ENCODE peak calls at places on chromosomes 3 and 15, in eight cellular contexts. Y is CD4-positive, alpha-beta memory T cell; B is stomach; L is sigmoid colon; A is right lobe of liver; P is aorta; V is endodermal cell; Z is A549. O is an unnamed sample. For H3K4me1, the result is how much of the 10 kb centered on the place peaks cover.

GRCh38 chr3:165895919-165896318 is 58.7 kb upstream of the BCHE start:
- DNase-seq in Y (no peak), B (no peak), L (no peak), A (peak), P (no peak), V (peak), Z (no peak), O (no peak)

GRCh38 chr15:81752149-81752942 is 293.5 kb downstream of the MEX3B start:
- DNase-seq in Y (no peak), B (peak), L (peak), A (peak), P (peak), V (peak), Z (no peak), O (no peak)

GRCh38 chr15:36988947-36989346 is 111.4 kb downstream of the MEIS2 start:
- DNase-seq in Y (no peak), B (no peak), L (no peak), A (no peak), P (no peak), V (no peak), Z (no peak), O (no peak)

GRCh38 chr3:43913549-43913948 is 222.8 kb downstream of the ABHD5 start:
- DNase-seq in Y (no peak), B (no peak), L (no peak), A (no peak), P (no peak), V (no peak), Z (no peak), O (no peak)

GRCh38 chr3:86702381-86702958 is 288.5 kb downstream of the VGLL3 start:
- DNase-seq in Y (no peak), B (no peak), L (no peak), A (no peak), P (no peak), V (no peak), Z (peak), O (no peak)

GRCh38 chr15:89399390-89400120 is 64.9 kb upstream of the POLG start:
- DNase-seq in Y (no peak), B (no peak), L (no peak), A (no peak), P (no peak), V (peak), Z (peak), O (no peak)

GRCh38 chr3:38580450-38581382 is 68.8 kb downstream of the SCN5A start:
- DNase-seq in Y (no peak), B (peak), L (no peak), A (no peak), P (no peak), V (peak), Z (no peak), O (no peak)

GRCh38 chr3:135970500-135971116 is 5.1 kb downstream of the PPP2R3A start:
- DNase-seq in Y (no peak), B (no peak), L (no peak), A (no peak), P (no peak), V (no peak), Z (no peak), O (no peak)

GRCh38 chr3:64612082-64612860 is 75.5 kb downstream of the ADAMTS9 start:
- DNase-seq in Y (no peak), B (no peak), L (peak), A (no peak), P (no peak), V (no peak), Z (no peak), O (no peak)

GRCh38 chr3:188439080-188439479 is 285.1 kb downstream of the LPP start:
- DNase-seq in Y (peak), B (no peak), L (no peak), A (no peak), P (no peak), V (no peak), Z (no peak), O (no peak)

GRCh38 chr15:63362196-63362595 is 19.4 kb downstream of the CA12 start:
- DNase-seq in Y (no peak), B (peak), L (no peak), A (no peak), P (peak), V (no peak), Z (no peak), O (no peak)

GRCh38 chr3:63875510-63875909 is 11.8 kb downstream of the ATXN7 start:
- DNase-seq in Y (no peak), B (no peak), L (no peak), A (no peak), P (no peak), V (no peak), Z (no peak), O (no peak)

GRCh38 chr3:148896062-148896461 is 31.0 kb downstream of the CPA3 start:
- DNase-seq in Y (no peak), B (no peak), L (no peak), A (no peak), P (no peak), V (no peak), Z (no peak), O (no peak)

GRCh38 chr3:30188713-30189112 is 417.7 kb upstream of the TGFBR2 start:
- DNase-seq in Y (no peak), B (no peak), L (no peak), A (no peak), P (no peak), V (no peak), Z (no peak), O (no peak)

GRCh38 chr3:164903820-164904451 is 174.4 kb downstream of the SI start:
- DNase-seq in Y (no peak), B (no peak), L (no peak), A (no peak), P (no peak), V (no peak), Z (no peak), O (no peak)

GRCh38 chr3:44942202-44942921 is 33.6 kb downstream of the ZDHHC3 start:
- DNase-seq in Y (no peak), B (no peak), L (no peak), A (no peak), P (no peak), V (no peak), Z (peak), O (no peak)

GRCh38 chr15:88484781-88485246 is 17.3 kb downstream of the MRPS11 start:
- DNase-seq in Y (no peak), B (no peak), L (no peak), A (no peak), P (no peak), V (peak), Z (no peak), O (no peak)

GRCh38 chr3:165852710-165853109 is 15.5 kb upstream of the BCHE start:
- DNase-seq in Y (no peak), B (no peak), L (no peak), A (no peak), P (no peak), V (no peak), Z (no peak), O (no peak)

GRCh38 chr3:112074616-112075497 is 11.3 kb upstream of the C3orf52 start:
- DNase-seq in Y (peak), B (peak), L (no peak), A (no peak), P (no peak), V (peak), Z (peak), O (no peak)

GRCh38 chr3:11807651-11808050 is 39.0 kb downstream of the TAMM41 start:
- DNase-seq in Y (no peak), B (no peak), L (no peak), A (no peak), P (no peak), V (no peak), Z (no peak), O (no peak)

GRCh38 chr3:177836671-177837070 is 639.4 kb upstream of the TBL1XR1 start:
- DNase-seq in Y (no peak), B (no peak), L (no peak), A (no peak), P (no peak), V (no peak), Z (no peak), O (no peak)

GRCh38 chr3:40294434-40294833 is 15.1 kb upstream of the EIF1B start:
- DNase-seq in Y (no peak), B (no peak), L (no peak), A (no peak), P (no peak), V (no peak), Z (no peak), O (no peak)

GRCh38 chr15:71294636-71295241 is 179.5 kb downstream of the THSD4 start:
- DNase-seq in Y (no peak), B (no peak), L (no peak), A (peak), P (no peak), V (no peak), Z (peak), O (no peak)

GRCh38 chr3:134795776-134796312 is 784 bp downstream of the EPHB1 start:
- DNase-seq in Y (no peak), B (no peak), L (peak), A (no peak), P (no peak), V (peak), Z (no peak), O (no peak)

GRCh38 chr3:5021571-5022092 is 42.4 kb downstream of the BHLHE40 start:
- DNase-seq in Y (no peak), B (no peak), L (no peak), A (no peak), P (no peak), V (no peak), Z (peak), O (no peak)

GRCh38 chr3:141738636-141739363 is 702 bp downstream of the RNF7 start:
- DNase-seq in Y (peak), B (no peak), L (no peak), A (no peak), P (no peak), V (no peak), Z (peak), O (peak)

GRCh38 chr3:146929696-146930095 is 324.6 kb upstream of the PLSCR5 start:
- DNase-seq in Y (no peak), B (no peak), L (no peak), A (no peak), P (no peak), V (no peak), Z (no peak), O (no peak)

GRCh38 chr3:14548321-14548729 is 8.2 kb upstream of the GRIP2 start:
- DNase-seq in Y (peak), B (peak), L (peak), A (peak), P (peak), V (peak), Z (peak), O (peak)

GRCh38 chr15:44788748-44789147 is 52.4 kb downstream of the TRIM69 start:
- DNase-seq in Y (no peak), B (no peak), L (no peak), A (no peak), P (no peak), V (no peak), Z (no peak), O (no peak)

GRCh38 chr3:72520690-72521308 is 327.4 kb downstream of the SHQ1 start:
- DNase-seq in Y (no peak), B (no peak), L (no peak), A (no peak), P (no peak), V (no peak), Z (no peak), O (no peak)

GRCh38 chr15:85543741-85544155 is 163.3 kb downstream of the AKAP13 start:
- DNase-seq in Y (peak), B (peak), L (peak), A (peak), P (peak), V (peak), Z (no peak), O (peak)

GRCh38 chr3:51874889-51875288 is 512 bp downstream of the IQCF5 start:
- DNase-seq in Y (no peak), B (no peak), L (no peak), A (no peak), P (no peak), V (no peak), Z (no peak), O (no peak)

GRCh38 chr15:44775923-44776322 is 39.6 kb downstream of the TRIM69 start:
- DNase-seq in Y (no peak), B (no peak), L (no peak), A (no peak), P (no peak), V (no peak), Z (no peak), O (no peak)

GRCh38 chr3:195612075-195612800 is 28.5 kb upstream of the APOD start:
- DNase-seq in Y (no peak), B (peak), L (peak), A (no peak), P (no peak), V (peak), Z (no peak), O (no peak)

GRCh38 chr3:134477938-134478337 is 7.8 kb downstream of the ANAPC13 start:
- DNase-seq in Y (no peak), B (no peak), L (no peak), A (no peak), P (no peak), V (no peak), Z (no peak), O (no peak)

GRCh38 chr15:60423540-60423939 is 25.8 kb upstream of the ANXA2 start:
- DNase-seq in Y (no peak), B (no peak), L (no peak), A (no peak), P (no peak), V (peak), Z (peak), O (no peak)

GRCh38 chr15:101059381-101060341 is 140.5 kb downstream of the LRRK1 start:
- DNase-seq in Y (no peak), B (peak), L (peak), A (no peak), P (no peak), V (peak), Z (no peak), O (no peak)

GRCh38 chr3:194135806-194136518 is at the start of gene HES1:
- DNase-seq in Y (no peak), B (peak), L (peak), A (peak), P (peak), V (peak), Z (peak), O (peak)

GRCh38 chr15:38377547-38378161 is 76.3 kb upstream of the FAM98B start:
- DNase-seq in Y (no peak), B (no peak), L (no peak), A (no peak), P (no peak), V (no peak), Z (no peak), O (no peak)

GRCh38 chr3:98780343-98780742 is 17.2 kb downstream of the ST3GAL6 start:
- DNase-seq in Y (no peak), B (no peak), L (no peak), A (no peak), P (no peak), V (no peak), Z (no peak), O (no peak)

GRCh38 chr15:26773917-26774316 is 1.1 kb upstream of the GABRB3 start:
- DNase-seq in Y (no peak), B (no peak), L (no peak), A (no peak), P (no peak), V (peak), Z (peak), O (no peak)
- H3K4me1 ChIP-seq in Y (under half), B (under half), L (under half), A (under half), P (under half), V (under half), Z (under half), O (under half)

GRCh38 chr15:57384816-57385215 is 8.5 kb downstream of the CGNL1 start:
- DNase-seq in Y (no peak), B (no peak), L (no peak), A (no peak), P (no peak), V (no peak), Z (no peak), O (peak)
- H3K4me1 ChIP-seq in Y (under half), B (half or more), L (under half), A (under half), P (under half), V (half or more), Z (under half), O (under half)

DNA sequence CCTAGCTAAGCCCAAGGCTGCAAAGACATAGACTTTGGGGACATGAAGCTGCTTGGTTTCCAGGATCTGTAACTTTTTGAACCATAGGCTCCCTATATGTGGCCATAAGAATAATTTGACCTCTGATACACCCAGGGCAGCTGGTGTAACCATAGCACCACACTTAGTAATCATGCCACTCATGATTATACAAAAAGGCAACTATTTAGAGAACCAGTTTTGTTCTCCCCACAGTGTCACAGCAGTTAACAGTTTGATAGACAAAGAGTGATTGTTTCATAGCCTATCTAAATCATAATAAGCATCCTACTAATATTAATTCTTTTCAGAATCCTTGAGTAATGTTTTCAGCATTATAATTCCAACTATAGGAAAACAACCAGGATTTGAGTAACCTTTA is 334.9 kb downstream of the NEK10 start:
- DNase-seq in Y (no peak), B (no peak), L (no peak), A (no peak), P (no peak), V (no peak), Z (no peak), O (no peak)
- H3K4me1 ChIP-seq in Y (under half), B (under half), L (under half), A (under half), P (under half), V (under half), Z (under half), O (under half)

GRCh38 chr15:57505949-57506391 is 85.7 kb upstream of the MYZAP start:
- DNase-seq in Y (no peak), B (peak), L (no peak), A (no peak), P (peak), V (no peak), Z (no peak), O (no peak)
- H3K4me1 ChIP-seq in Y (under half), B (half or more), L (under half), A (under half), P (under half), V (under half), Z (under half), O (under half)

GRCh38 chr3:45991341-45991740 is 4.3 kb downstream of the FYCO1 start:
- DNase-seq in Y (no peak), B (no peak), L (no peak), A (no peak), P (no peak), V (no peak), Z (no peak), O (no peak)

GRCh38 chr3:45993421-45994027 is 2.1 kb downstream of the FYCO1 start:
- DNase-seq in Y (peak), B (no peak), L (no peak), A (no peak), P (no peak), V (no peak), Z (no peak), O (peak)

GRCh38 chr3:45992133-45992729 is 3.4 kb downstream of the FYCO1 start:
- DNase-seq in Y (no peak), B (no peak), L (peak), A (no peak), P (peak), V (no peak), Z (no peak), O (no peak)

GRCh38 chr3:45994661-45995369 is 809 bp downstream of the FYCO1 start:
- DNase-seq in Y (peak), B (no peak), L (peak), A (no peak), P (peak), V (peak), Z (peak), O (peak)

DNA sequence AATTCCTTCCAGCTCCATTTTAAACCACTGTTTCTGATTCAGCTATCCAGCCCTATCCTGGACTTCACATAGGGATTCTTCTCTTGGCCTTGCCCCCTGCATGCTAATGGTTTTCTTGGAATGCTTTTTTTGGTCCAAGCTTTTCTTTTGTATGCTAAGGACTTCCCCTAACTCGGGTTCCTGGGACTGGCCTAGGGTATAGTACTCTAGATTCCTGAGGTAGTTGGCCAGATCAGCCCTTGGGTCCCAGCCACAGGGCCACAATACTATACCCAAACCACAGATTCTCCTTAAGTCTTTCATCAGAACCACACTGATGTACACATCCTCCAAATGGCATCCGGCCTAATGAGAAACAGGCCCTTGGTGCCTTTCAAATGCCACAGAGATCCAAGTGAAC is 2.8 kb downstream of the FYCO1 start:
- DNase-seq in Y (no peak), B (no peak), L (no peak), A (no peak), P (no peak), V (no peak), Z (no peak), O (no peak)
- H3K4me1 ChIP-seq in Y (half or more), B (half or more), L (under half), A (under half), P (under half), V (under half), Z (under half), O (under half)